ENCODE peak calls at places on chromosomes 7 and 10, in ten cellular contexts. N is right atrium auricular region; D is fibroblast of the aortic adventitia; C is tibial artery; M is CD8-positive, alpha-beta T cell; Y is BJ; O is brain microvascular endothelial cell; K is sigmoid colon; W is upper lobe of right lung; I is ovary. U is an unnamed sample.

GRCh38 chr7:100109521-100110163 is 8.2 kb downstream of the AP4M1 start:
- DNase-seq in N (no peak), D (no peak), C (no peak), M (no peak), Y (no peak), O (no peak), K (no peak), W (no peak), I (no peak), U (no peak)

GRCh38 chr7:148987010-148987750 is 41.1 kb downstream of the PDIA4 start:
- DNase-seq in N (peak), D (peak), C (peak), M (peak), Y (peak), O (peak), K (peak), W (peak), I (peak), U (peak)

GRCh38 chr7:148400101-148400500 is 190.5 kb upstream of the C7orf33 start:
- DNase-seq in N (no peak), D (no peak), C (no peak), M (no peak), Y (no peak), O (no peak), K (no peak), W (no peak), I (no peak), U (no peak)

GRCh38 chr7:86846494-86847190 is 202.9 kb downstream of the GRM3 start:
- DNase-seq in N (no peak), D (no peak), C (no peak), M (no peak), Y (no peak), O (no peak), K (no peak), W (no peak), I (no peak), U (no peak)

GRCh38 chr7:2645274-2645868 is 13.6 kb downstream of the TTYH3 start:
- DNase-seq in N (no peak), D (no peak), C (no peak), M (peak), Y (no peak), O (peak), K (no peak), W (no peak), I (no peak), U (no peak)

GRCh38 chr7:151806204-151806603 is 70.7 kb downstream of the PRKAG2 start:
- DNase-seq in N (no peak), D (no peak), C (peak), M (no peak), Y (no peak), O (no peak), K (no peak), W (peak), I (no peak), U (no peak)

GRCh38 chr7:103811997-103812396 is 177.5 kb downstream of the RELN start:
- DNase-seq in N (no peak), D (no peak), C (no peak), M (no peak), Y (no peak), O (no peak), K (no peak), W (no peak), I (no peak), U (no peak)

GRCh38 chr10:126147866-126148578 is 240.3 kb downstream of the ADAM12 start:
- DNase-seq in N (no peak), D (peak), C (no peak), M (no peak), Y (no peak), O (peak), K (no peak), W (no peak), I (no peak), U (no peak)

GRCh38 chr7:6392712-6393666 is 54.8 kb downstream of the DAGLB start:
- DNase-seq in N (peak), D (peak), C (no peak), M (no peak), Y (no peak), O (peak), K (peak), W (peak), I (peak), U (no peak)

GRCh38 chr7:41955475-41956243 is 252.8 kb upstream of the INHBA start:
- DNase-seq in N (peak), D (peak), C (peak), M (no peak), Y (peak), O (peak), K (peak), W (peak), I (peak), U (peak)

GRCh38 chr7:101880536-101881443 is 63.4 kb downstream of the CUX1 start:
- DNase-seq in N (no peak), D (peak), C (no peak), M (no peak), Y (no peak), O (peak), K (no peak), W (no peak), I (no peak), U (no peak)

GRCh38 chr7:16652888-16653287 is 6.9 kb downstream of the BZW2 start:
- DNase-seq in N (no peak), D (no peak), C (no peak), M (no peak), Y (no peak), O (no peak), K (no peak), W (no peak), I (no peak), U (no peak)

GRCh38 chr10:5563991-5564536 is 39.3 kb downstream of the CALML3 start:
- DNase-seq in N (no peak), D (no peak), C (peak), M (peak), Y (no peak), O (peak), K (peak), W (peak), I (peak), U (peak)

GRCh38 chr7:107690084-107690483 is 29.5 kb downstream of the SLC26A4 start:
- DNase-seq in N (no peak), D (no peak), C (no peak), M (no peak), Y (no peak), O (no peak), K (no peak), W (no peak), I (no peak), U (no peak)

GRCh38 chr7:120337308-120337907 is 64.4 kb downstream of the KCND2 start:
- DNase-seq in N (no peak), D (peak), C (no peak), M (no peak), Y (no peak), O (peak), K (no peak), W (no peak), I (no peak), U (no peak)

GRCh38 chr7:40608321-40609075 is 473.7 kb downstream of the SUGCT start:
- DNase-seq in N (no peak), D (no peak), C (no peak), M (no peak), Y (peak), O (no peak), K (no peak), W (no peak), I (no peak), U (no peak)

GRCh38 chr10:72270607-72271281 is 3.0 kb upstream of the DDIT4 start:
- DNase-seq in N (no peak), D (no peak), C (no peak), M (no peak), Y (no peak), O (no peak), K (no peak), W (no peak), I (no peak), U (no peak)

GRCh38 chr7:117036034-117036669 is 82.9 kb downstream of the ST7 start:
- DNase-seq in N (no peak), D (no peak), C (no peak), M (no peak), Y (no peak), O (no peak), K (no peak), W (no peak), I (no peak), U (no peak)

GRCh38 chr7:77697535-77697831 is 1.2 kb downstream of the RSBN1L start:
- DNase-seq in N (peak), D (peak), C (peak), M (no peak), Y (no peak), O (no peak), K (peak), W (no peak), I (no peak), U (peak)

GRCh38 chr10:101230185-101230917 is 1.1 kb upstream of the LBX1 start:
- DNase-seq in N (no peak), D (no peak), C (no peak), M (no peak), Y (no peak), O (no peak), K (no peak), W (no peak), I (no peak), U (no peak)

GRCh38 chr10:13717936-13718772 is 131.4 kb downstream of the PRPF18 start:
- DNase-seq in N (peak), D (peak), C (peak), M (peak), Y (no peak), O (peak), K (peak), W (peak), I (peak), U (no peak)

GRCh38 chr10:121910673-121911420 is 17.0 kb downstream of the ATE1 start:
- DNase-seq in N (no peak), D (peak), C (no peak), M (no peak), Y (no peak), O (no peak), K (no peak), W (no peak), I (no peak), U (no peak)

GRCh38 chr10:65010845-65011244 is 1489.6 kb downstream of the REEP3 start:
- DNase-seq in N (no peak), D (no peak), C (no peak), M (no peak), Y (no peak), O (no peak), K (no peak), W (no peak), I (no peak), U (no peak)

GRCh38 chr7:2405601-2406345 is 2.4 kb downstream of the CHST12 start:
- DNase-seq in N (no peak), D (no peak), C (no peak), M (peak), Y (no peak), O (no peak), K (no peak), W (no peak), I (no peak), U (no peak)

GRCh38 chr7:16975712-16976111 is 93.9 kb upstream of the AGR3 start:
- DNase-seq in N (no peak), D (no peak), C (no peak), M (no peak), Y (no peak), O (no peak), K (no peak), W (no peak), I (no peak), U (no peak)

GRCh38 chr7:95596183-95597135 is at the start of gene PDK4:
- DNase-seq in N (peak), D (peak), C (peak), M (no peak), Y (peak), O (peak), K (peak), W (peak), I (peak), U (peak)

GRCh38 chr7:100588438-100588837 is 2.3 kb downstream of the FBXO24 start:
- DNase-seq in N (no peak), D (no peak), C (no peak), M (no peak), Y (no peak), O (peak), K (no peak), W (no peak), I (no peak), U (no peak)

GRCh38 chr7:141045126-141045841 is 28.6 kb upstream of the TMEM178B start:
- DNase-seq in N (no peak), D (peak), C (no peak), M (no peak), Y (no peak), O (peak), K (no peak), W (no peak), I (no peak), U (no peak)

GRCh38 chr7:2100278-2101205 is 132.2 kb downstream of the MAD1L1 start:
- DNase-seq in N (no peak), D (no peak), C (no peak), M (no peak), Y (no peak), O (no peak), K (no peak), W (no peak), I (no peak), U (no peak)

DNA sequence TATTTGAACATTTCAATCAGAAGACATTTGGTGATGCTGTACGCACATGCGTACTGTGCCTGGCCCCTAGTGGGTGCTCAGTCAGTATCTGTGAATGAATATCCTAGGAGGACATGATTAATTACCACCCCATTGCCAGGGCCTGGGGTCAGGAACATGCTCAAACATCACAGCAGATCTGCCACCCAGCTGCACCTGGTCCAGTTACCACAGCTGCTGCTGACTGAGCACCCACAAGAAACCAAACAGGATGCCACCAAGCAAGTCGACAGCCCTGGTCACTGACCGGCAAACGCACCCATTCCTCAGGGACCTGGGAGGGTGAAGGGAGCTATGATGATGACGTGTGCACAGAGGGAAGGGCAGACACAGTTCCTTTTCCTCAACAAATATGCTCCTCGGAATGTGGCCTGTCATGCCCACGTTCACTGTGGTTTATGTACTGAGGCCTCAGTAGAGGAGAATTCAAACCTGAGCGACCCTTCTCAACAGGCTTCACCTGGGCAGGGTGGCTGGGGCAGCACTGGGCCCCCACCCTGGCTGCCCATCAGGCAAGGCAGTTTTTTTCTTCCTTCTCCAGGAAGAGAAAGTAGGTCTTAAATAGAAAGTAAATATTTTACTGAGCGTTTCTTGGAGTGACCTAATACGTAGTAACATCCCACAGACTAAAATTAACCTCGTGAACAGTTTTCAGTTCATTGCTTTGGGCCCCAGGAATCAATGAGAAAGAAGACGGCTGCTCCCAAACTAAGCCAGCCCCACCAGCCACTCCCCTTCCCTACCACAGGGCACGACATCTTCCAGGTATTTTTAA is 13.4 kb downstream of the CTBP2 start:
- DNase-seq in N (no peak), D (peak), C (peak), M (no peak), Y (no peak), O (peak), K (no peak), W (no peak), I (no peak), U (no peak)
- H3K4me3 ChIP-seq in N (no peak), D (no peak), C (peak), M (no peak), Y (no peak), O (no peak), K (no peak), W (no peak), I (no peak), U (no peak)

GRCh38 chr7:137816696-137817320 is 30.0 kb downstream of the DGKI start:
- DNase-seq in N (no peak), D (peak), C (no peak), M (no peak), Y (no peak), O (no peak), K (no peak), W (no peak), I (no peak), U (no peak)
- TF ChIP-seq CTCF in N (peak), D (peak), C (no peak), M (no peak), Y (peak), O (peak), K (no peak), W (no peak), I (no peak), U (peak)

DNA sequence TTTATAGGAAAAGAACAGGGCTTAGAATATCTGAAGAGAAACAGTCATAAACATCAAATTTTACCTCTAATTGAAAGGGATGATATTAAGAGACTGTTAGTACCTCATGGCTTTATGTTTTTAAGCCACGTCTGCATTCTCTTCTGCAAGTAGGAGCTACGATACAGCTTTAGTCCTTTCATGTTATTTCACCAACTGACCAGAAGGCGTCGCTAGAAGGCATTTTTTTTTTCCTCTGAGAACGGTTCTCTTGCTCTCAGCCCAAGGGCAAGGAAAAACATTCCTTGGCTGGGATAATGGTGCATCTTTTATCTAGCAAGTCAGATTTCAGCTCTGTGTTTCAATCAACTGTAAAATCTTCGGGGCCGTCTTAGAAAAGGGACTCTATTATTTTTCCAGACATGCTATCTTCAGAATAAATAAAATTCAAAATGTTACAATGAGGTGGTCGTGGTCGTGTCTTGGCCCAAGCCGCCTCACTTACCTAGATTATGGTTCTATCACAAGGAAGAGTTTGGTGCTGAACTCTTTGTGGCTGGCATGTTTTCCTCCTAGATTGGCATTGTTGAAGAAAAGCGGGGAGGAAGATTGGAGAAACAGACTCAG is 41.6 kb upstream of the LYZL2 start:
- DNase-seq in N (no peak), D (peak), C (no peak), M (no peak), Y (peak), O (peak), K (no peak), W (no peak), I (no peak), U (no peak)
- H3K4me3 ChIP-seq in N (peak), D (no peak), C (peak), M (no peak), Y (no peak), O (no peak), K (peak), W (peak), I (no peak), U (peak)

DNA sequence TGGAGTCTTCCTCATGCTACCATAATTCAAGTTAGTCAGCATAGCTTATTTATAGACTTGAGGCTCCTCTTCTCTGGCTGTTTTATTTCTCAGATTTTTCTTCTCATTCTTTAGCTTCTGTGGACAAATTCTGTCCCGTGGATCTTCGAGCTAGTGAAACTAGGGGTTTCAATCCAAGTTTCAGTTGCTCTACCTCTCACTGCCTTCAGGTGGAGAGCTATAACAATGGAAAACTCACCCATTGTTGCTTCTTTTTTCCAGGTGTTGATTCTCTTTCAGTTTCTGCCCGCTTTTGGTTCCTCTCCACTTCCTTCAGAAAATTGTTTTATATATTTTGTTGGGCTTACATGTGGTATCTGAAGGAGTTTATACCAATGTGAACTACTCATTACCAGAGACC is 266.0 kb downstream of the TCF7L2 start:
- DNase-seq in N (no peak), D (peak), C (no peak), M (no peak), Y (no peak), O (no peak), K (no peak), W (no peak), I (no peak), U (no peak)
- TF ChIP-seq CTCF in N (no peak), D (peak), C (no peak), M (no peak), Y (peak), O (peak), K (no peak), W (peak), I (no peak), U (no peak)

DNA sequence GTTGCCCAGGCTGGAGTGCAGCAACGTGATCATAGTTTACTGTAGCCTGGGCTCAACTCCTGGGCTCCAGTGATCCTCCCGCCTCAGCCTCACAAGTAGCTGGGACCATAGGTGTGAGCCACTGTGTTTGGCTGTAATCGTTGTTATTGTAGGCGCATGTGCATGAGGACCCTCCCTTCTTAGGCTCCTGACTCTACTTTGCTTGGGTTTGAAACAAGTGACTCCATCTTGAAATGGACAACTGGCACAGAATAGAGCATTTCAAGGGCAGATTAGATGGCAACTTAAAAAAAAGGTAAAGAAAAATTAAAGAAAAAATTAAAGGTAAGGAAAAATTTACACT is 15.4 kb upstream of the GIMAP8 start:
- DNase-seq in N (no peak), D (no peak), C (no peak), M (no peak), Y (no peak), O (no peak), K (no peak), W (no peak), I (no peak), U (no peak)
- H3K4me3 ChIP-seq in N (no peak), D (no peak), C (no peak), M (no peak), Y (no peak), O (no peak), K (no peak), W (no peak), I (no peak), U (no peak)

U was measured in dorsolateral prefrontal cortex.